ENCODE peak calls at places on chromosomes 7 and 10, in eight cellular contexts. H is cardiac muscle cell, A is transverse colon, W is dermis blood vessel endothelial cell, Q is iPS-NIHi11, G is NCI-H1436, R is Panc1, T is NCI-H1092 treated with DMSO at 0.1 percent for 48 hours. F is an unnamed sample.

GRCh38 chr7:116306409-116307048 is 96.2 kb downstream of the TES start:
- DNase-seq in H (no peak), A (no peak), W (no peak), Q (no peak), G (no peak), R (no peak), T (no peak), F (no peak)

GRCh38 chr7:30659312-30659711 is 22.9 kb downstream of the CRHR2 start:
- DNase-seq in H (no peak), A (no peak), W (no peak), Q (no peak), G (no peak), R (no peak), T (no peak), F (peak; percentile 41)

GRCh38 chr7:32275216-32275979 is 205.2 kb upstream of the PDE1C start:
- DNase-seq in H (no peak), A (no peak), W (no peak), Q (no peak), G (no peak), R (no peak), T (no peak), F (no peak)

GRCh38 chr10:73716251-73716650 is 18.3 kb upstream of the AGAP5 start:
- DNase-seq in H (no peak), A (no peak), W (no peak), Q (no peak), G (no peak), R (no peak), T (no peak), F (no peak)

GRCh38 chr10:133388265-133388972 is 5.5 kb upstream of the MTG1 start:
- DNase-seq in H (no peak), A (no peak), W (no peak), Q (no peak), G (no peak), R (no peak), T (no peak), F (peak; percentile 37)

GRCh38 chr10:86655173-86655540 is 810 bp downstream of the OPN4 start:
- DNase-seq in H (no peak), A (no peak), W (no peak), Q (no peak), G (no peak), R (no peak), T (no peak), F (no peak)

GRCh38 chr10:28375399-28376354 is 72.8 kb upstream of the MPP7 start:
- DNase-seq in H (peak; percentile 37), A (peak; percentile 34), W (no peak), Q (peak; percentile 58), G (no peak), R (no peak), T (no peak), F (no peak)

GRCh38 chr7:98293746-98294145 is 12.3 kb downstream of the BRI3 start:
- DNase-seq in H (no peak), A (no peak), W (no peak), Q (no peak), G (no peak), R (no peak), T (no peak), F (no peak)

GRCh38 chr7:8217200-8218068 is 44.5 kb downstream of the ICA1 start:
- DNase-seq in H (peak; percentile 83), A (no peak), W (peak; percentile 87), Q (peak; percentile 42), G (peak; percentile 85), R (peak; percentile 57), T (peak; percentile 85), F (peak; percentile 78)

GRCh38 chr7:400901-401485 is 111.0 kb downstream of the FOXL3 start:
- DNase-seq in H (no peak), A (peak; percentile 5), W (no peak), Q (no peak), G (no peak), R (no peak), T (no peak), F (no peak)

GRCh38 chr7:40211291-40212003 is 76.6 kb downstream of the SUGCT start:
- DNase-seq in H (no peak), A (no peak), W (peak; percentile 26), Q (no peak), G (no peak), R (no peak), T (no peak), F (no peak)

GRCh38 chr10:1726861-1727260 is 10.5 kb downstream of the ADARB2 start:
- DNase-seq in H (no peak), A (no peak), W (no peak), Q (no peak), G (no peak), R (no peak), T (no peak), F (no peak)

GRCh38 chr10:78053201-78053868 is 19.7 kb downstream of the RPS24 start:
- DNase-seq in H (no peak), A (no peak), W (peak; percentile 46), Q (no peak), G (no peak), R (no peak), T (no peak), F (no peak)

GRCh38 chr10:129769381-129770116 is 194.5 kb downstream of the EBF3 start:
- DNase-seq in H (no peak), A (no peak), W (no peak), Q (no peak), G (no peak), R (no peak), T (no peak), F (no peak)

GRCh38 chr10:51031995-51032394 is 42.3 kb upstream of the PRKG1 start:
- DNase-seq in H (no peak), A (no peak), W (no peak), Q (peak; percentile 33), G (no peak), R (no peak), T (no peak), F (no peak)

GRCh38 chr7:149436358-149436757 is 24.5 kb downstream of the ZNF777 start:
- DNase-seq in H (no peak), A (no peak), W (no peak), Q (no peak), G (no peak), R (no peak), T (no peak), F (no peak)

GRCh38 chr7:68573271-68574000 is 1024.8 kb upstream of the AUTS2 start:
- DNase-seq in H (no peak), A (no peak), W (no peak), Q (no peak), G (peak; percentile 67), R (no peak), T (peak; percentile 20), F (no peak)

GRCh38 chr7:26658698-26659084 is 205.7 kb downstream of the SKAP2 start:
- DNase-seq in H (no peak), A (no peak), W (no peak), Q (no peak), G (no peak), R (no peak), T (peak; percentile 96), F (no peak)

GRCh38 chr7:69395072-69395714 is 203.1 kb upstream of the AUTS2 start:
- DNase-seq in H (no peak), A (no peak), W (no peak), Q (no peak), G (no peak), R (no peak), T (no peak), F (peak; percentile 90)

GRCh38 chr7:151794508-151795167 is 82.3 kb downstream of the PRKAG2 start:
- DNase-seq in H (no peak), A (no peak), W (no peak), Q (peak; percentile 61), G (peak; percentile 7), R (no peak), T (no peak), F (peak; percentile 46)

GRCh38 chr7:158973440-158973839 is 117.1 kb downstream of the DYNC2I1 start:
- DNase-seq in H (peak; percentile 51), A (peak; percentile 29), W (peak; percentile 31), Q (peak; percentile 70), G (peak; percentile 24), R (no peak), T (peak; percentile 51), F (no peak)

GRCh38 chr7:91089382-91089963 is 174.8 kb upstream of the FZD1 start:
- DNase-seq in H (peak; percentile 38), A (no peak), W (peak; percentile 60), Q (peak; percentile 15), G (peak; percentile 42), R (peak; percentile 24), T (peak; percentile 62), F (peak; percentile 85)

GRCh38 chr7:143945423-143945822 is 9.2 kb upstream of the OR2F1 start:
- DNase-seq in H (no peak), A (no peak), W (no peak), Q (no peak), G (no peak), R (no peak), T (no peak), F (no peak)

GRCh38 chr7:157664034-157664433 is 327.2 kb downstream of the DNAJB6 start:
- DNase-seq in H (no peak), A (no peak), W (no peak), Q (no peak), G (no peak), R (no peak), T (no peak), F (no peak)

GRCh38 chr10:132140167-132140925 is 46.4 kb upstream of the DPYSL4 start:
- DNase-seq in H (no peak), A (no peak), W (no peak), Q (no peak), G (no peak), R (no peak), T (no peak), F (no peak)